ENCODE peak calls at places on chromosomes 7 and 10, in ten cellular contexts. L, Z, H, F, Q, X, C, P, R and V are unnamed samples.

GRCh38 chr10:86953747-86954680 is 3.4 kb downstream of the MMRN2 start:
- DNase-seq in P (no peak), Z (peak; percentile 67), L (no peak), C (no peak), X (peak; percentile 89), F (peak; percentile 51), H (peak; percentile 34), R (no peak), Q (no peak), V (peak; percentile 87)

GRCh38 chr10:98610855-98611254 is 164.1 kb upstream of the HPS1 start:
- DNase-seq in F (no peak), Q (no peak), Z (peak; percentile 84), L (no peak), P (no peak), R (no peak), H (no peak), X (no peak), C (no peak), V (no peak)

GRCh38 chr10:45470098-45471012 is 96.3 kb downstream of the ALOX5 start:
- DNase-seq in H (no peak), Z (no peak), L (peak; percentile 19), P (peak; percentile 78), Q (no peak), X (no peak), C (no peak), F (peak; percentile 43), R (no peak), V (no peak)

GRCh38 chr10:80070068-80070467 is 8.4 kb upstream of the TMEM254 start:
- DNase-seq in L (no peak), C (no peak), H (no peak), F (no peak), X (no peak), Z (no peak), P (no peak), R (no peak), Q (no peak), V (no peak)

GRCh38 chr7:129926618-129927017 is 26.1 kb downstream of the UBE2H start:
- DNase-seq in R (no peak), Z (no peak), H (no peak), Q (no peak), X (no peak), F (no peak), L (no peak), C (no peak), P (no peak), V (no peak)

GRCh38 chr7:157609932-157610640 is 273.3 kb downstream of the DNAJB6 start:
- DNase-seq in X (no peak), P (no peak), Z (peak; percentile 43), R (no peak), F (no peak), L (no peak), Q (no peak), H (no peak), C (no peak), V (no peak)

GRCh38 chr7:19405546-19405945 is 260.3 kb upstream of the FERD3L start:
- DNase-seq in R (no peak), P (no peak), Z (no peak), X (no peak), C (no peak), Q (no peak), F (peak; percentile 81), H (no peak), L (no peak), V (no peak)

GRCh38 chr7:143394777-143395176 is 13.6 kb downstream of the ZYX start:
- DNase-seq in R (no peak), C (no peak), X (no peak), P (no peak), F (peak; percentile 23), L (no peak), Q (no peak), H (no peak), Z (peak; percentile 64), V (no peak)

GRCh38 chr10:75111906-75112703 is 649 bp downstream of the SAMD8 start:
- DNase-seq in H (peak; percentile 55), Q (no peak), X (peak; percentile 61), C (peak; percentile 50), R (peak; percentile 62), P (peak; percentile 44), F (peak; percentile 60), Z (peak; percentile 86), L (no peak), V (peak; percentile 64)

GRCh38 chr7:2180081-2180480 is 52.7 kb downstream of the MAD1L1 start:
- DNase-seq in C (no peak), Q (no peak), F (no peak), L (no peak), R (no peak), H (no peak), Z (no peak), P (no peak), X (no peak), V (no peak)

GRCh38 chr7:102463841-102464576 is 654 bp downstream of the ALKBH4 start:
- DNase-seq in L (no peak), F (peak; percentile 24), Q (no peak), X (peak; percentile 44), H (no peak), P (no peak), C (no peak), R (no peak), Z (no peak), V (no peak)

GRCh38 chr10:68156373-68157185 is 47.3 kb downstream of the MYPN start:
- DNase-seq in X (peak; percentile 73), Z (peak; percentile 70), C (peak; percentile 73), L (peak; percentile 12), F (peak; percentile 87), P (peak; percentile 58), Q (no peak), H (peak; percentile 70), R (peak; percentile 69), V (peak; percentile 43)

GRCh38 chr7:130948913-130949312 is 214.9 kb upstream of the KLF14 start:
- DNase-seq in Q (no peak), L (no peak), C (no peak), F (no peak), X (no peak), R (no peak), H (no peak), Z (no peak), P (no peak), V (no peak)
- H3K4me3 ChIP-seq in Q (no peak overlapping the region), L (no peak overlapping the region), C (no peak overlapping the region), F (no peak overlapping the region), X (no peak overlapping the region), R (no peak overlapping the region), H (no peak overlapping the region), Z (no peak overlapping the region), P (no peak overlapping the region), V (no peak overlapping the region)

DNA sequence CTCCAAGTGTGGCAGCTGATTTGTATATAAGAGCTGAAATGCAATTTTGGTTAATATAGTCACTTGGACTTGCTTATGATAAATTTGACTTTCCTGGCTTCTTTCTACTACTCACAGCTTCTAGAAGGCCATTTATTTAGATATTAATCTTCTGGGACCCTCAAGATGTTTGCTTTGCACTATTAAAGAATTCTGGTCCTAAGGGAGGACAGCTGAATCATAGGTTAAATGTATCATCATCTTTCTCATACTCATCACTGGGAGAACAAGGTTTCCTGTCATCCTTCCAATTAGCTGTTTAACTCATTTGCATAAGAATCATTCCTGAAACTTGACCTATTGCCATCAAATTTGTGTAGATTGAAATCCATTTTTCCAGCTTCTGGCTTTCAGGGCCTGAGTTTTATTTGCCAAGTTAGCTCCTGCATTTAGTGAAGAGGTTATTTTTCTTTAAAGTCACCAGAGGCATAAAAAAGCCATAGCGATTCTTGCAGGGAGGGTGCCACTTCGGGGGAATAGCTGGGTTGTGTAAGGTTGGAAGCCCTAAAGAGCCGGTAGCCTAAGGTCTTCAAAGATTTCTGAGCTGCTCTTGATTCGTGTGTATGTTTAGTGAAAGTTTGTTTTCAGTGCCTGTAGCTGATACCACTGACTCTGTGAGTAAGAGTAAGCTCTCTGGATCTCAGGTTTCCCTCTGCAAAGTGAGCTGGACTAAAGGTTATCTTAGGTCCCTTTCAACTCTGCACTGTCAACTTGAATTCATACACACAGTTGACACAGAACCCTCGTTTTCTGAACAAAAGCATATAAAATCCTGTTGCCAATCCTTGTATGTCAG is 4.2 kb downstream of the MAP3K8 start:
- DNase-seq in L (no peak), H (no peak), X (no peak), Q (no peak), R (no peak), P (no peak), C (no peak), F (peak; percentile 58), Z (no peak), V (no peak)
- H3K4me3 ChIP-seq in L (no peak overlapping the region), H (no peak overlapping the region), X (peak overlapping the region; percentile 82), Q (peak overlapping the region; percentile 86), R (no peak overlapping the region), P (no peak overlapping the region), C (peak overlapping the region; percentile 94), F (no peak overlapping the region), Z (peak overlapping the region; percentile 76), V (no peak overlapping the region)

DNA sequence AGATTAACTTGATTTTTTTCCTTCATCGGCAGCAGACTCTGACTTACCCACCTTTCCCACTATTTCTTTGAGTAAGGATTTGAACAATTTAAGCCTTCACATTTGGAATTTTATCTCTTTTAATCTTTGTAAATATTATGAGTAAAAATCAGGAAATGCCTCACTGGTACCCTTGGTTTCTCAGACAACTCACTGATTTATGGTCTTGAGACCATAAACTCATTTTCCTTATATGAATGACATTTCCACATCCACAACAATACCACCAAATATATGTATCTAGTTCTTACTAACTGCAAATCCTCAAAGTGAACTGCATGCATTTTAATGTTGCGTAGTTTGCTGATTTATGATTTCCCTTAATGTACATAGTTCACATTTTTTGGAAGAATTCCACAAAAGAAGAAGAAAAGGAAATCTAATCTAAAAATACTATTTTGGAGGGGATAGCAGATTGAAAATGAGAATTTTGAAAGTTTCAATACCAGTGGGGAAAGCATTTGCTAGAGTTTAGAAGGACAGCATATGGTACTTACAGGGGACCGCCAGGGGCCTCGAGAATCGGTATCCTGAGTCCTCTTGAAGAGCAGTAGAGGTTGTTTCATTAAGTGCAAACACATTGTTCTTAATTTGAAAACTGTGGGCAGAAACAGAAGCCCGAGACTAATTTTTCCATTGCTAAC is 963.8 kb downstream of the GATA3 start:
- DNase-seq in F (no peak), R (no peak), Z (no peak), C (no peak), P (no peak), H (no peak), Q (no peak), L (no peak), X (no peak), V (no peak)
- H3K4me3 ChIP-seq in F (no peak overlapping the region), R (no peak overlapping the region), Z (no peak overlapping the region), C (no peak overlapping the region), P (no peak overlapping the region), H (no peak overlapping the region), Q (no peak overlapping the region), L (no peak overlapping the region), X (no peak overlapping the region), V (no peak overlapping the region)

DNA sequence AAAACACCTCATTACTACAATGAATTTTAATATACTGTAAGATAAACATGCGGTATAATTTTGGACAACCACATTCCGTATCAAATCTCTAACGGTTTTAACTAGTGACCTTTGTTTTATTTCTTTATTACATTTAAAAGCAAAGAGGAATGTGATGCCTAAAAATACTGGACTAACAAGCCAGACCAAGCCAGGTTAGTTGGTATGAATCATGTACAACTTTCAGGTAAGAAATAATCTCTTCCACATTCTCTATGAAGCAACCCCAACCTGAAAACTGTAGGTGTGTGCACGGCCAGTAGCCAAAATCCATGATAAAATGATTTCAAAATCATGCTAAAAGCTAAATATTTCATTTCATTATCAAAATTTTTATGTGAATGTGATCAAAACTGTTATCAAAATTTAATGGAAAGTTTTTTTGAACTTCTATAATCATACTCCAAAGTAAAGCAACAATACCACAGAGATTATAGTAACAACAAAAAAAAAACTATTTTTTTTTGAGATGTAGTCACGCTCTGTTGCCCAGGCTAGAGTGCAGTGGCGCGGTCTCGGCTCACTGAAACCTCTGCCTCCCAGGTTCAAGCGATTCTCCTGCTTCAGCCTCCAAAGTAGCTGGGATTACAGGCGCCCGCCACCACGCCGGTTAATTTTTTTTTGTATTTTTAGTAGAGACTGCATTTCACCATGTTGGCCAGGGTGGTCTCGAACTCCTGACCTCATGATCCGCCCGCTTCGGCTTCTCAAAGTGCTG is 127.2 kb downstream of the NRBF2 start:
- DNase-seq in L (no peak), X (no peak), H (no peak), Z (no peak), C (no peak), R (no peak), F (no peak), Q (no peak), P (peak; percentile 51), V (no peak)
- H3K4me3 ChIP-seq in L (no peak overlapping the region), X (no peak overlapping the region), H (no peak overlapping the region), Z (no peak overlapping the region), C (no peak overlapping the region), R (no peak overlapping the region), F (no peak overlapping the region), Q (no peak overlapping the region), P (no peak overlapping the region), V (no peak overlapping the region)